ENCODE peak calls at places on chromosomes 6 and 20, in eight cellular contexts. D is fibroblast of lung, L is pancreas, J is IMR-90, H is MM.1S, G is osteoblast, T is tibial artery, Z is heart right ventricle. E is an unnamed sample.

GRCh38 chr6:44538841-44539240 is 151.3 kb downstream of the CDC5L start:
- DNase-seq in D (no peak), L (no peak), J (no peak), H (no peak), G (no peak), T (peak; percentile 28), Z (no peak), E (no peak)

GRCh38 chr6:39488255-39488881 is 165.9 kb upstream of the KCNK16 start:
- DNase-seq in D (no peak), L (no peak), J (no peak), H (no peak), G (no peak), T (no peak), Z (no peak), E (no peak)

GRCh38 chr6:39128106-39128505 is 13.1 kb upstream of the SAYSD1 start:
- DNase-seq in D (no peak), L (no peak), J (no peak), H (no peak), G (no peak), T (no peak), Z (no peak), E (no peak)

GRCh38 chr20:43855803-43856202 is 58.8 kb upstream of the TOX2 start:
- DNase-seq in D (no peak), L (no peak), J (no peak), H (no peak), G (no peak), T (no peak), Z (no peak), E (no peak)

GRCh38 chr6:164396071-164397047 is 913.0 kb downstream of the C6orf118 start:
- DNase-seq in D (no peak), L (no peak), J (no peak), H (peak; percentile 63), G (no peak), T (no peak), Z (no peak), E (no peak)

GRCh38 chr6:3516094-3516493 is 59.2 kb upstream of the SLC22A23 start:
- DNase-seq in D (no peak), L (no peak), J (peak; percentile 16), H (no peak), G (no peak), T (no peak), Z (no peak), E (no peak)

GRCh38 chr6:166058064-166058739 is 109.4 kb downstream of the TBXT start:
- DNase-seq in D (no peak), L (no peak), J (peak; percentile 69), H (no peak), G (no peak), T (no peak), Z (no peak), E (no peak)

GRCh38 chr20:44733341-44734069 is 12.2 kb upstream of the KCNK15 start:
- DNase-seq in D (peak; percentile 76), L (peak; percentile 55), J (peak; percentile 65), H (peak; percentile 59), G (peak; percentile 91), T (peak; percentile 90), Z (peak; percentile 66), E (no peak)

GRCh38 chr6:142013286-142013685 is 119.4 kb upstream of the GJE1 start:
- DNase-seq in D (peak; percentile 87), L (no peak), J (peak; percentile 92), H (no peak), G (peak; percentile 81), T (no peak), Z (no peak), E (no peak)

GRCh38 chr6:155103816-155104366 is 108.8 kb downstream of the TIAM2 start:
- DNase-seq in D (no peak), L (no peak), J (no peak), H (no peak), G (peak; percentile 35), T (no peak), Z (no peak), E (no peak)

GRCh38 chr6:114997813-114998292 is 655.0 kb upstream of the HS3ST5 start:
- DNase-seq in D (no peak), L (no peak), J (no peak), H (peak; percentile 34), G (no peak), T (no peak), Z (no peak), E (no peak)

GRCh38 chr6:109428889-109429477 is 11.4 kb downstream of the PPIL6 start:
- DNase-seq in D (peak; percentile 82), L (no peak), J (peak; percentile 74), H (no peak), G (peak; percentile 89), T (no peak), Z (no peak), E (no peak)

GRCh38 chr6:161434331-161434730 is 160.5 kb upstream of the AGPAT4 start:
- DNase-seq in D (no peak), L (no peak), J (no peak), H (no peak), G (peak; percentile 26), T (no peak), Z (no peak), E (no peak)

GRCh38 chr20:1983311-1983710 is 10.5 kb downstream of the PDYN start:
- DNase-seq in D (no peak), L (no peak), J (no peak), H (no peak), G (no peak), T (no peak), Z (no peak), E (no peak)

GRCh38 chr6:7818480-7819165 is 92.0 kb downstream of the TXNDC5 start:
- DNase-seq in D (no peak), L (no peak), J (no peak), H (no peak), G (no peak), T (no peak), Z (peak; percentile 21), E (no peak)

GRCh38 chr20:12597491-12597890 is 411.3 kb upstream of the SPTLC3 start:
- DNase-seq in D (no peak), L (no peak), J (no peak), H (peak; percentile 81), G (no peak), T (no peak), Z (no peak), E (no peak)

GRCh38 chr6:119497988-119498727 is 148.6 kb upstream of the MAN1A1 start:
- DNase-seq in D (no peak), L (no peak), J (no peak), H (peak; percentile 76), G (no peak), T (no peak), Z (no peak), E (no peak)

GRCh38 chr20:22403860-22404608 is 180.3 kb downstream of the FOXA2 start:
- DNase-seq in D (peak; percentile 12), L (no peak), J (no peak), H (peak; percentile 55), G (no peak), T (no peak), Z (no peak), E (peak; percentile 45)

GRCh38 chr20:4161447-4162251 is 146.3 kb upstream of the RNF24 start:
- DNase-seq in D (no peak), L (peak; percentile 91), J (no peak), H (peak; percentile 57), G (peak; percentile 65), T (no peak), Z (no peak), E (no peak)

GRCh38 chr6:100554228-100554627 is 89.5 kb upstream of the SIM1 start:
- DNase-seq in D (no peak), L (no peak), J (no peak), H (no peak), G (no peak), T (no peak), Z (no peak), E (no peak)
- H3K4me1 ChIP-seq in D (no peaks in the 10 kb centered on the region), L (no peaks in the 10 kb centered on the region), J (peaks cover 1% of the 10 kb centered on the region), H (peaks cover 3% of the 10 kb centered on the region), G (peaks cover 7% of the 10 kb centered on the region), T (no peaks in the 10 kb centered on the region), Z (no peaks in the 10 kb centered on the region), E (no peaks in the 10 kb centered on the region)

DNA sequence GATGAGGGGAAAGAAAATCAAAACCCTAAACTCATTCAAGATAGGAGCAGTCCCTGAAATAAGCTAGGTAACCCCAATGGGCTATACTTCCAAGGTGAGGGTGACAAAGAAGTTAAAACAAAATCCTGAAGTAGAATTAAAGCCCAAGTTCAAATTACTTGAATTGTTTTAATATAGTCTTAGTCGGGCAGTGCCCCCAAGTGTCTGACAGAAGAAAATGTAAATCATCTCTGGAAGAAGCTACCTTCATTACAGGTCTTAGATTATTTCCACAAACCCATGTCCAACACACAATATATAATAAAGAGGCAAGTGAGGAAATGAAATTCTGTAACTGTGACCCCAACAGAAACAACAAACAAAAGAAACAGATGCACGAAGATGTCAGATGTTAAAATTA is 36.8 kb upstream of the L3MBTL3 start:
- DNase-seq in D (peak; percentile 30), L (no peak), J (peak; percentile 33), H (peak; percentile 23), G (no peak), T (no peak), Z (no peak), E (no peak)
- TF ChIP-seq CTCF in D (peak; percentile 13), L (no peak), J (peak; percentile 48), H (peak; percentile 31), G (peak; percentile 34), T (no peak), Z (no peak), E (no peak)

DNA sequence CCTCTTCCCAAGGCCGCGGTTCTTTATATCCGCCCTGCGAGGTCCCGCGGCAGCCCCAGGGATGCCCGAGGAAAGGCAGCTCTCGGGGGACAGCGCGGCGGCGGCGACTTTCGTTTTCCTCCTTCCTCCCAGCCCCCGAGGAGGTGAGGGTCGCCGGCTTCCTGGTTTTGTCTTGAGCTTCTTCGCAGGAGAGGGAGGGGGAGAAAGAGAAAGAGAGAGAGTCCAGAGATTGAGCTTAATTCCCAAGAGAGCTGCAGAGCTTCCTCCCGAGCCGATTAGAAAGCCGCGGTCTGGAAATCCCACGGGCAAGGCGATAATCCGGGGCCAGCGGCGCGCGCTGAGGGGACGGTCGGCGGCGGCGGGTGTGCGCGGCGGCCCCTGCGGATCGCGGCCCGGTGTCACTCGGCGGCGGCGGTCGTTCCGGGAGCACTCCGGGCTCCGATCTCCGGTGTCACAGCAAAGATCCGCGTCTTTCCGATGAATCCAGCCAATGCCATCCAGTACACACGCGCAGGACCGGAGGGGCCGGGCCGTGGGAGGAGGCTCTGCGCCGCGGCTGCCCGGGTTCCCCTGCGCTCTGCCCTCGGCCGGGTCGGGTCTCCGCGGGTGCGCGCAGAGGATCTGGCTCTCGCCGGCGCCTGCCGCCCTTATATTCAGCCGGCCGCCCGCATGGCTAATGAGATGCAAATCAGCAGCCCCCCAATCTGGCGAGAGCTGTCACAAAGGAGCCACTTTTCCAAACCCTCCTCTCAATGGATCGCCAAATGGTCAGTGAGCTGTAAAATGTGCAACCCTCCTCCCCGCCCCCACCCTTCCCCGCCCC is at the start of gene DLL1:
- DNase-seq in D (no peak), L (peak; percentile 69), J (peak; percentile 29), H (no peak), G (peak; percentile 93), T (peak; percentile 69), Z (peak; percentile 76), E (no peak)
- H3K4me1 ChIP-seq in D (peaks cover under 1% of the 10 kb centered on the region), L (peaks cover 17% of the 10 kb centered on the region), J (peaks cover 4% of the 10 kb centered on the region), H (no peaks in the 10 kb centered on the region), G (no peaks in the 10 kb centered on the region), T (peaks cover 60% of the 10 kb centered on the region), Z (peaks cover 73% of the 10 kb centered on the region), E (peaks cover 78% of the 10 kb centered on the region)

DNA sequence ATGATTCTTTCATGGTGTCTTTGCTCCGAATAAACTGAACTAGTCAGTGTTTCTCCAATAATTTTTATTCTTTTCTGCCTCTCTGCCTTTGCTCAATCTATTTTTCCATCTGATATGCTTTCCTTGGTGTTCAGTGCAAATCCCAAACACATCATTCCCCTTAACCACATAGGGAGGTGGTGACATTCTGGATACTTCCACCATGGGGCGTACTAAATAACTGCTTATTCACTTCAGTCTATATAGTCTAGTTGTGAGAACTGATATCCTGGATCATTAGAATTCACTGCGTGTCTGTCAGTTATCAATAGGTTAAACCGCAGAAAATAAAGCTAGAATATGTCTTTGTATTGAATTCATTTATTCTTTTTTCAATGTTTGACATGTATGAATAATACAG is 83.1 kb downstream of the KCNQ5 start:
- DNase-seq in D (no peak), L (no peak), J (no peak), H (no peak), G (no peak), T (no peak), Z (no peak), E (no peak)
- TF ChIP-seq CTCF in D (no peak), L (no peak), J (no peak), H (no peak), G (peak; percentile 25), T (no peak), Z (no peak), E (no peak)

E was measured in left lung.